ENCODE peak calls at places on chromosomes 16 and 17, in six cellular contexts. T, C, J, I, A and B are unnamed samples.

GRCh38 chr16:87681990-87682570 is 79.8 kb downstream of the JPH3 start:
- DNase-seq in T (no peak), J (no peak), C (peak; percentile 28), A (peak; percentile 48), I (peak; percentile 66), B (peak; percentile 94)

GRCh38 chr17:57370051-57370581 is 113.8 kb downstream of the MSI2 start:
- DNase-seq in T (no peak), C (peak; percentile 97), A (peak; percentile 70), J (no peak), I (peak; percentile 82), B (peak; percentile 20)

GRCh38 chr16:84735846-84736586 is 36.2 kb downstream of the USP10 start:
- DNase-seq in T (peak; percentile 71), A (no peak), C (no peak), I (peak; percentile 38), J (peak; percentile 79), B (no peak)

GRCh38 chr17:72518810-72519597 is 398.2 kb downstream of the SOX9 start:
- DNase-seq in A (no peak), I (peak; percentile 32), C (no peak), J (peak; percentile 73), T (no peak), B (peak; percentile 57)

GRCh38 chr16:89624775-89625761 is 11.6 kb downstream of the DPEP1 start:
- DNase-seq in J (no peak), A (no peak), T (no peak), C (no peak), I (no peak), B (no peak)

GRCh38 chr17:956905-957304 is 22.7 kb downstream of the NXN start:
- DNase-seq in I (peak; percentile 51), C (peak; percentile 83), T (no peak), A (no peak), J (no peak), B (peak; percentile 61)

GRCh38 chr17:59427425-59427921 is 96.0 kb downstream of the YPEL2 start:
- DNase-seq in A (no peak), I (peak; percentile 78), C (peak; percentile 48), J (no peak), T (peak; percentile 41), B (no peak)

GRCh38 chr17:21297597-21297996 is 13.1 kb downstream of the MAP2K3 start:
- DNase-seq in C (no peak), T (no peak), J (no peak), A (no peak), I (no peak), B (peak; percentile 76)

GRCh38 chr17:9924735-9925191 is 19.7 kb upstream of the RCVRN start:
- DNase-seq in I (peak; percentile 53), J (no peak), A (peak; percentile 21), T (peak; percentile 25), C (peak; percentile 56), B (peak; percentile 80)

GRCh38 chr17:70329751-70330150 is 160.4 kb downstream of the KCNJ2 start:
- DNase-seq in J (no peak), I (no peak), T (no peak), C (no peak), A (no peak), B (no peak)

GRCh38 chr17:10114931-10115535 is 83.4 kb downstream of the GAS7 start:
- DNase-seq in C (peak; percentile 50), A (peak; percentile 85), T (peak; percentile 90), J (peak; percentile 84), I (peak; percentile 87), B (peak; percentile 67)

GRCh38 chr17:33452797-33453196 is 159.7 kb upstream of the ASIC2 start:
- DNase-seq in T (no peak), C (no peak), J (no peak), I (no peak), A (no peak), B (peak; percentile 38)

GRCh38 chr17:4946312-4946976 is 1.9 kb downstream of the PFN1 start:
- DNase-seq in T (no peak), J (no peak), C (no peak), I (no peak), A (no peak), B (no peak)

GRCh38 chr16:86075488-86075785 is 176.5 kb downstream of the IRF8 start:
- DNase-seq in I (peak; percentile 23), A (no peak), T (no peak), C (no peak), J (no peak), B (no peak)

GRCh38 chr16:67458121-67458641 is 22.8 kb downstream of the ATP6V0D1 start:
- DNase-seq in T (peak; percentile 50), A (no peak), I (no peak), J (no peak), C (no peak), B (peak; percentile 61)

DNA sequence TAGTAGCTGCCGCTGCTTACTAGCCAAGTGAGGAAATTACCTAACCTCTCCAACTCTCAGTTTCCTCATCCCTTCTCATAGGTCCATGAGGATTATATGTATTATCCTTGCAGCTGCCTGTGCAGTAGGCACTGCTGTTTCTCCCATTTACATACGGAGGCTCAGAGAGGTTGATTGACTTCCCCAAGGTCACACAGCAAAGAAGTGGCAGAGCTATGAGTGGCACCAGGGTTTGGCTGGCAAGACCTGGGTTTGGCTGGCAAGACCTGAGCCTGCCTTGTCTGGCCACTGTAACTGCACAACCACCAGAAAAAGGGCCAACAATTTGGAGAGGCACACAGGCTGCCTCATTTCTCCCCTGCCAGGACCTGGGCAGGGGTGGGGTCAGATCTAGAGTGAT is 2.5 kb upstream of the NDRG4 start:
- DNase-seq in J (no peak), A (no peak), T (no peak), C (no peak), I (no peak), B (no peak)
- H3K27me3 ChIP-seq in J (peaks cover 32% of the 10 kb centered on the region), A (peaks cover 3% of the 10 kb centered on the region), T (no peaks in the 10 kb centered on the region), C (peaks cover 2% of the 10 kb centered on the region), I (peaks cover 7% of the 10 kb centered on the region), B (peaks cover 10% of the 10 kb centered on the region)

DNA sequence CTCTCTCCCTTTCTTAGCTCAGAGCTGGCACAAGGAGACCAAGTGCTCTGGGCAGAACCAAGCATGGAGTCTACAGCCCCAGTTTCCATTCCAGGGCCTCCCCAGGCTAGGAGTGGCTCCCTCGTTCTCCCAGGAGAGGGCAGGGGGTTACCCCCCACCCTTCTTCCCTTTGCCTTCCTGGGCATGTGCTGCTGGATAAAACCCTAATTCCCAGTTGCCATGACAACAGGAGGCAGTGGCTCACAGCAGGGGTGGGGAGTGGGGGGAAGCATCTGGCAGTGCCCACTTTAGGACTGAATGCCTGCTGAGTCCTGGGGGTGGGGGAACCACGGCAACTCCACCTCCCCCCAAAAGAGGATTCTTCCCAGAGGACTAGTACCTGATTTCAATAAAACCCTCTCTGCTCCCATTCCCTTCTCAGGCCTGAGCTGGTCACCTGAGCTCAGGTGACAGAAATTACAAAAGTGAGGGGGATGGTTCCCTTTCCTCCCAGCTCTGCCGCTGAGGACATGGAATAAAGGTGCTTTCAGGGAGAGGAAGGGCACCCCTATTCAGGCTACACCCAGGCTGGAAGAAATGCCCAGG is 1.8 kb downstream of the MPP2 start:
- DNase-seq in A (no peak), I (no peak), J (no peak), T (no peak), C (no peak), B (peak; percentile 67)
- H3K4me3 ChIP-seq in A (no peak overlapping the region), I (no peak overlapping the region), J (no peak overlapping the region), T (no peak overlapping the region), C (no peak overlapping the region), B (peak overlapping the region; percentile 64)

DNA sequence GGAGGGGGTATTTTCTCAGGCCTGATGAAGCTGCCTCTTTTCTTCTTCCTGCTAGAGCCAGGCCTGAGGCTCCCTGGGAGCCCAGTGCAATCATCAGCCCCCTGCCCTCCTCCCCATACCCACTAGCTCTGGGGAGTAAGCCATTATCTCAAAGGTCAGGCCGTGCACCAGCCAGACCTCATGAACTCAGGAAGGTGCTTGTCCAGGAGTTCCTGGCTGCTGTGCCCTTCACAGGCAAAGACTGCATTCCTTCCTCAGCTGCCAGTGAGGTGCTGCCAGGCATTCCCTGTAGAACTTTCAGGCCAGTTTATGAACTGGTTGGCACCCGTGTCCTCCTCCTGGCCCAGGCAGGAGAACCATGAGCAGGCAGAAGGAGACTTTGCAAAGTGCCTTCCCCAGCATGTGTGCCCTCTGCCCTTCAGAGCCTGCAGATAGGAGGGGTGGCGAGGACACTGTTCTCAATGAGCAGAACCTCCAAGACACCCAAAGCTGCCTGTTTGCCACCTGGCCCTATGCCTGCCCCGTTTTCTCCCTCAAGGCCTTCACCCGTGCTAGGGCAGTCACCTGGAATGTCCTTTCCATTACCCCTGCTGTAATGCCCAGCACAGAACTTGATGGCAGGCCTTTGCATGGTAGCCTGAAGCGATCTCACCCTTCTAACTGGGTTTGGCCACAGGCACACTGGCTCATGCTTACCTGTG is 7.7 kb downstream of the TBX2 start:
- DNase-seq in C (no peak), T (no peak), A (no peak), I (no peak), J (no peak), B (peak; percentile 33)
- H3K27me3 ChIP-seq in C (peaks cover 46% of the 10 kb centered on the region), T (no peaks in the 10 kb centered on the region), A (no peaks in the 10 kb centered on the region), I (no peaks in the 10 kb centered on the region), J (peaks cover 97% of the 10 kb centered on the region), B (peaks cover 99% of the 10 kb centered on the region)

GRCh38 chr16:3574195-3574594 is 3.0 kb downstream of the NLRC3 start:
- DNase-seq in T (no peak), C (no peak), A (no peak), I (no peak), J (no peak), B (peak; percentile 36)

GRCh38 chr16:3573146-3573815 is 3.9 kb downstream of the NLRC3 start:
- DNase-seq in I (no peak), C (no peak), T (no peak), J (no peak), A (no peak), B (no peak)

GRCh38 chr16:3576211-3576610 is 992 bp downstream of the NLRC3 start:
- DNase-seq in I (no peak), A (no peak), C (no peak), J (no peak), T (no peak), B (peak; percentile 45)

GRCh38 chr16:3577302-3577752 is at the start of gene NLRC3:
- DNase-seq in I (no peak), T (no peak), C (no peak), J (peak; percentile 28), A (no peak), B (peak; percentile 61)

DNA sequence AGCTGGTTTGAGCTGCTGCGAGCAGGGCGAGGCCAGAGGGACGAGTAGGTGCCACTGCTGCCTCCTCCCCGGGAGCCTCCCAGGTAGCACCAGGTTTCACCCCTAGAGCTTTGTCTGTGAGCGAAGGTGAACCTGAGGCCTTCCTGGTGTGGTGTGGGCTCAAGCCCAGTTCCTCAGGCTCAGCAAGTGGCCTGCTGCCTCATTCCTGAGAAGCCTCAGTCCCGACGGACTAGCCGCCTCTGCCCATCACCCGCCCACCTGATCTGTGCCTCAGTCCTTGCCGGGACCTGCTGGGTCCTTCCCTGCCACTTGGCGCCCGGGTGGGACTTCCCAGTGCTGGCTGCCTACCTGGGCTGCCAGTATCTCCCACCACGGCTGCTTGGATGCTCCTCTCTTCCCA is 1.7 kb downstream of the NLRC3 start:
- DNase-seq in T (no peak), C (no peak), I (no peak), J (no peak), A (no peak), B (peak; percentile 53)
- H3K4me3 ChIP-seq in T (no peak overlapping the region), C (no peak overlapping the region), I (no peak overlapping the region), J (no peak overlapping the region), A (no peak overlapping the region), B (no peak overlapping the region)